ENCODE peak calls at places on chromosome 19, in five cellular contexts. A, D, Z, V and F are unnamed samples.

GRCh38 chr19:57708641-57709354 is at the start of gene ZNF154:
- DNase-seq in A (peak), D (peak), Z (peak), V (peak), F (peak)

GRCh38 chr19:18233224-18233825 is 7.1 kb upstream of the PDE4C start:
- DNase-seq in A (peak), D (no peak), Z (peak), V (peak), F (no peak)

GRCh38 chr19:14544977-14545715 is 15.8 kb downstream of the TECR start:
- DNase-seq in A (no peak), D (peak), Z (no peak), V (no peak), F (peak)

GRCh38 chr19:3047307-3048189 is 14.7 kb downstream of the TLE5 start:
- DNase-seq in A (peak), D (peak), Z (peak), V (peak), F (peak)

GRCh38 chr19:44552324-44552723 is 22.8 kb upstream of the CEACAM20 start:
- DNase-seq in A (peak), D (peak), Z (peak), V (peak), F (peak)

GRCh38 chr19:16386619-16387240 is 62.1 kb downstream of the KLF2 start:
- DNase-seq in A (peak), D (peak), Z (peak), V (peak), F (peak)

GRCh38 chr19:47112166-47112663 is 1.4 kb downstream of the ZC3H4 start:
- DNase-seq in A (peak), D (peak), Z (peak), V (peak), F (peak)

GRCh38 chr19:12783849-12784393 is 7.4 kb upstream of the JUNB start:
- DNase-seq in A (no peak), D (no peak), Z (no peak), V (no peak), F (no peak)

GRCh38 chr19:12778020-12778904 is 2.9 kb upstream of the HOOK2 start:
- DNase-seq in A (peak), D (peak), Z (peak), V (peak), F (peak)

GRCh38 chr19:5804516-5805464 is at the start of gene NRTN:
- DNase-seq in A (no peak), D (no peak), Z (peak), V (peak), F (no peak)

GRCh38 chr19:1063030-1063908 is 3.7 kb upstream of the ARHGAP45 start:
- DNase-seq in A (no peak), D (no peak), Z (peak), V (no peak), F (no peak)

GRCh38 chr19:19061491-19061890 is 2.3 kb upstream of the SLC25A42 start:
- DNase-seq in A (no peak), D (peak), Z (no peak), V (no peak), F (no peak)

GRCh38 chr19:29121684-29122083 is 91.3 kb downstream of the UQCRFS1 start:
- DNase-seq in A (peak), D (peak), Z (no peak), V (peak), F (peak)

GRCh38 chr19:768424-768823 is 17.5 kb downstream of the MISP start:
- DNase-seq in A (peak), D (peak), Z (no peak), V (peak), F (peak)

GRCh38 chr19:38304866-38305429 is 897 bp downstream of the C19orf33 start:
- DNase-seq in A (peak), D (peak), Z (no peak), V (no peak), F (no peak)

GRCh38 chr19:1699998-1700732 is 47.8 kb upstream of the TCF3 start:
- DNase-seq in A (no peak), D (no peak), Z (no peak), V (no peak), F (no peak)

GRCh38 chr19:43763473-43763939 is 8.7 kb upstream of the SMG9 start:
- DNase-seq in A (no peak), D (no peak), Z (peak), V (peak), F (no peak)